ENCODE peak calls at places on chromosomes 13 and 19, in seven cellular contexts. U is ascending aorta; A is heart right ventricle; V is neural progenitor cell; X is CD8-positive, alpha-beta T cell; B is ovary; E is OCI-LY7. N is an unnamed sample.

GRCh38 chr13:51020600-51020999 is 90.5 kb downstream of the C13orf42 start:
- DNase-seq in X (no peak), V (no peak), B (no peak), E (no peak), A (no peak), U (no peak), N (no peak)

GRCh38 chr19:50427997-50428425 is 4.7 kb upstream of the MYBPC2 start:
- DNase-seq in E (peak; percentile 39), V (peak; percentile 57), A (peak; percentile 80), U (peak; percentile 61), B (peak; percentile 95), X (peak; percentile 16), N (peak; percentile 79)

GRCh38 chr13:73063166-73063565 is 4.4 kb downstream of the KLF5 start:
- DNase-seq in A (no peak), U (no peak), E (no peak), V (no peak), B (no peak), X (no peak), N (no peak)

GRCh38 chr13:44191504-44192171 is 182.0 kb upstream of the SERP2 start:
- DNase-seq in B (no peak), X (no peak), V (peak; percentile 83), E (peak; percentile 67), U (no peak), A (peak; percentile 71), N (no peak)

GRCh38 chr19:57769345-57770131 is at the start of gene ZNF586:
- DNase-seq in A (peak; percentile 91), V (peak; percentile 97), B (peak; percentile 86), X (peak; percentile 83), U (peak; percentile 62), E (peak; percentile 94), N (peak; percentile 93)

GRCh38 chr13:79003989-79004550 is 345.1 kb upstream of the OBI1 start:
- DNase-seq in X (no peak), A (no peak), B (no peak), V (no peak), U (no peak), E (no peak), N (no peak)

GRCh38 chr19:38003427-38004099 is 96.6 kb downstream of the SIPA1L3 start:
- DNase-seq in U (no peak), E (peak; percentile 43), V (peak; percentile 85), X (no peak), A (peak; percentile 70), B (peak; percentile 69), N (peak; percentile 48)

GRCh38 chr13:40377783-40378182 is 288.7 kb downstream of the FOXO1 start:
- DNase-seq in V (no peak), B (no peak), E (no peak), X (no peak), U (no peak), A (no peak), N (no peak)

GRCh38 chr19:57192993-57193392 is 1.7 kb downstream of the ZNF264 start:
- DNase-seq in E (no peak), V (no peak), A (no peak), U (no peak), B (no peak), X (no peak), N (no peak)

GRCh38 chr19:11239377-11240000 is at the start of gene ANGPTL8:
- DNase-seq in A (no peak), E (no peak), U (no peak), B (no peak), V (no peak), X (no peak), N (no peak)

GRCh38 chr19:46291829-46292228 is 5.0 kb upstream of the HIF3A start:
- DNase-seq in X (no peak), V (no peak), B (no peak), U (no peak), E (no peak), A (no peak), N (no peak)
- H3K4me1 ChIP-seq in X (no peaks in the 10 kb centered on the region), V (peaks cover 3% of the 10 kb centered on the region), B (peaks cover 7% of the 10 kb centered on the region), U (no peaks in the 10 kb centered on the region), E (no peaks in the 10 kb centered on the region), A (peaks cover 8% of the 10 kb centered on the region), N (no peaks in the 10 kb centered on the region)

GRCh38 chr19:18065173-18065495 is 21.6 kb downstream of the IL12RB1 start:
- DNase-seq in V (no peak), A (no peak), U (no peak), X (no peak), E (no peak), B (no peak), N (no peak)

GRCh38 chr19:18060472-18060871 is 26.3 kb downstream of the IL12RB1 start:
- DNase-seq in X (no peak), A (no peak), V (no peak), E (no peak), B (no peak), U (no peak), N (no peak)

GRCh38 chr19:18062043-18062442 is 24.7 kb downstream of the IL12RB1 start:
- DNase-seq in U (no peak), X (no peak), E (no peak), V (no peak), B (no peak), A (no peak), N (no peak)

GRCh38 chr19:18059902-18060301 is 26.8 kb downstream of the IL12RB1 start:
- DNase-seq in E (no peak), X (no peak), B (no peak), A (no peak), V (no peak), U (no peak), N (no peak)

GRCh38 chr19:18063463-18063862 is 23.3 kb downstream of the IL12RB1 start:
- DNase-seq in B (no peak), E (no peak), U (no peak), A (no peak), X (peak; percentile 27), V (peak; percentile 48), N (no peak)
- TF ChIP-seq CTCF in B (no peak), E (peak; percentile 60), U (no peak), A (no peak), X (no peak), V (peak; percentile 45), N (no peak)

GRCh38 chr19:13036366-13036976 is 41.2 kb downstream of the NFIX start:
- DNase-seq in A (no peak), B (no peak), U (no peak), X (no peak), V (no peak), E (no peak), N (peak; percentile 77)
- H3K4me1 ChIP-seq in A (peaks cover 85% of the 10 kb centered on the region), B (peaks cover 48% of the 10 kb centered on the region), U (peaks cover 55% of the 10 kb centered on the region), X (no peaks in the 10 kb centered on the region), V (peaks cover 11% of the 10 kb centered on the region), E (no peaks in the 10 kb centered on the region), N (peaks cover 56% of the 10 kb centered on the region)

DNA sequence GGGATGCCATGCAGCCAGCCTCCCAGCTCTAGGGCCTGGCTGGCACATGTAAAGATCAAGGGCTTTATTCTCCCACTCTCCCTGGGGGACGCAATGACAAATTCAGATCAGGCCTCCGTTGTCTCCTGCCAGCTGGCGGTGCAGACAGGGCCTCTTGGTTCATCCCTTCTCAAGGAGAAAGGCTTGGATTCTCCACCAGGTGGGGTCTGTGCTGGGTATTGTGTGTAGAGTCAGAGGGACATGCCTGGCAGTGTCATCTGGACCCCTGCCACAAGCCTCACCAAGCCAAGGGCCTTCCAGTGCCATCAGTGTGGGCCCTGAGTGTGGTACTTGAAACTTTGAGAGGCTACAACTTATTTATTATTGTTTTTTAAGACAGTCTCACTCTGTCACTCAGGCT is 8.4 kb upstream of the PTPRS start:
- DNase-seq in U (no peak), B (no peak), E (no peak), V (peak; percentile 57), A (no peak), X (no peak), N (no peak)
- TF ChIP-seq CTCF in U (no peak), B (no peak), E (no peak), V (peak; percentile 31), A (no peak), X (no peak), N (no peak)

DNA sequence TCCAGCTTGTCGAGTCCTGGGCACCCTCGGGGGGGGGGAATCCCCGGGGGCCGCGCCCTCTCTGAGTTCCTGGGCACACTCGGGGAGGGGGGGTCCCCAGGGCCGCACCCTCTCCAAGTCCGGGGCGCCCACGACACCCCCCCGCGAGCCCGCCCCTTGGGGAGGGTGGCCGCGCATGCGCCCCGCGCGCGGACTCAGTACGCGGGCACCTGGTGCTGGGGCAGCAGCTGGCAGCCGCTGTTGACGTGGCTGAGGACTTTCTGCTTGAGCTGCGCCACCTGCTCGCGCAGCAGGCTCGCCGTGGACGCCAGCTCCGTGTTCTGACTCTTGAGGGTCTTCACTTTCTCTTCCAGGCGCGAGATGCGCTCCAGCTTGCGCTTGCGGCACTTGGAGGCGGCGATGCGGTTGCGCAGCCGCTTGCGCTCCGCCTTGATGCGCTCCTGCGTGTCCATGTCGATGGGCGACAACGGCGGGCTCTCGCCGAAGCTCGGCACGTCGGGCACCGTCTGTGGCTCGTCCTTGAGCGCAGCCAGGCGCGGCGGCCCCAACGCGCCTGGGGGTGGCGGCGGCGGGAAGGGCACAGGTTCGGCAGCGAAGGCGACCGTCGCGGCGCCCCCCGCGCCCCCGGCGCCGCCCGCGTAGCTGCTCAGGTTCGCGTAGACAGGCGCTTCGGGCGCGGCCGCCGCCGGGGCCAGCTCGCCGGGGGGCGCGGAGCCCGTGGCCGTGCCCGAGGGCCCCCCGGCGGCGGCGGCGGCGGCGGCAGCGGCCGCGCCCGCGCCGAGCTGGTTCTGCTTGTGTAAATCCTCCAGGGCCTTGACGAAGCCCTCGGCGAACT is 958 bp downstream of the JUND start:
- DNase-seq in U (no peak), E (peak; percentile 95), X (peak; percentile 77), V (peak; percentile 81), B (peak; percentile 88), A (peak; percentile 67), N (peak; percentile 93)
- H3K4me1 ChIP-seq in U (peaks cover 18% of the 10 kb centered on the region), E (peaks cover 28% of the 10 kb centered on the region), X (peaks cover 39% of the 10 kb centered on the region), V (no peaks in the 10 kb centered on the region), B (peaks cover 13% of the 10 kb centered on the region), A (peaks cover 48% of the 10 kb centered on the region), N (peaks cover 60% of the 10 kb centered on the region)

DNA sequence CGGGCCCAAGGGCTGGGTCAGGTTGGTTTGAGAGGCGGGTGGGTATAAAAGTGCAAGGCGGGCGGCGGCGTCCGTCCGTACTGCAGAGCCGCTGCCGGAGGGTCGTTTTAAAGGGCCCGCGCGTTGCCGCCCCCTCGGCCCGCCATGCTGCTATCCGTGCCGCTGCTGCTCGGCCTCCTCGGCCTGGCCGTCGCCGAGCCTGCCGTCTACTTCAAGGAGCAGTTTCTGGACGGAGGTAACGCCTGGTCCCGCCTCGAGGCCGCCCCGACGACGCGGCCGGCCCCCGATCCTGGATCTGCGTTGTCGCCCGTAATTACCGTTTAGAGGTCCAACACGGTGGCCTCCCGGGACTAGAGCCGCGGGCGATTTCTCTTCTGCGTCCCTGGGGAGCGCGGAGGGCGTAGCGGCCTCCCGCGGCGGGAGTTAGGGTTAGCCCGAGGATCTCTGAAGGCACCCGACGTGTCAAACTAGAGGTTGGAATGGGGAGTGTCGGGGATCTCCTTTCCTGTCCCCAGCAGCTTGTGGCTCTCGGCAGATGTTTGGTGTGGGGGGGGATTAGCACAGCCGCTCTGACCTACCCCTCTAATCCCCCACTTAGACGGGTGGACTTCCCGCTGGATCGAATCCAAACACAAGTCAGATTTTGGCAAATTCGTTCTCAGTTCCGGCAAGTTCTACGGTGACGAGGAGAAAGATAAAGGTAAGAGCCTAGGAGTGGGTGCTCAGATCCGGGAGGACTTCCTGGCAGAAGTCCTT is at the start of gene CALR:
- DNase-seq in E (peak; percentile 62), V (peak; percentile 64), U (no peak), A (no peak), X (no peak), B (no peak), N (peak; percentile 46)
- TF ChIP-seq CTCF in E (peak; percentile 25), V (peak; percentile 19), U (peak; percentile 54), A (no peak), X (no peak), B (peak; percentile 23), N (no peak)

GRCh38 chr19:48631254-48631653 is 5.9 kb downstream of the DBP start:
- DNase-seq in V (no peak), E (no peak), X (no peak), B (no peak), U (no peak), A (no peak), N (no peak)
- H3K4me1 ChIP-seq in V (peaks cover 23% of the 10 kb centered on the region), E (peaks cover 32% of the 10 kb centered on the region), X (peaks cover 41% of the 10 kb centered on the region), B (peaks cover 20% of the 10 kb centered on the region), U (peaks cover 19% of the 10 kb centered on the region), A (peaks cover 58% of the 10 kb centered on the region), N (peaks cover 70% of the 10 kb centered on the region)

N was measured in mucosa of descending colon.